ENCODE peak calls at places on chromosomes 13 and 19, in four cellular contexts. I is head of caudate nucleus; H is activated CD4-positive, CD25-positive, alpha-beta regulatory T cell; T is activated CD4-positive, alpha-beta T cell treated with anti-CD3 and anti-CD28 coated beads, Interleukin-2, amount 50 U/mL, for 4 hours. X is an unnamed sample.
A peak's percentile ranks its signal among the peaks of the same experiment; 100 is the strongest.

GRCh38 chr19:18860725-18861124 is 29.0 kb downstream of the UPF1 start:
- DNase-seq in T (no peak), H (no peak), I (no peak), X (no peak)

GRCh38 chr13:108031859-108032258 is 183.5 kb downstream of the LIG4 start:
- DNase-seq in H (no peak), I (no peak), T (no peak), X (no peak)

GRCh38 chr19:46838160-46838559 is 12.5 kb downstream of the AP2S1 start:
- DNase-seq in I (no peak), H (no peak), T (no peak), X (no peak)

GRCh38 chr19:16368385-16369305 is 44.0 kb downstream of the KLF2 start:
- DNase-seq in T (peak; percentile 58), I (no peak), H (no peak), X (no peak)

GRCh38 chr13:99868767-99869166 is 102.8 kb downstream of the ZIC5 start:
- DNase-seq in I (no peak), T (no peak), H (no peak), X (no peak)

GRCh38 chr19:16435238-16435911 is 36.4 kb downstream of the EPS15L1 start:
- DNase-seq in T (no peak), I (peak; percentile 25), H (no peak), X (no peak)

GRCh38 chr13:30373727-30374126 is 48.6 kb upstream of the UBE2L5 start:
- DNase-seq in I (no peak), H (no peak), T (no peak), X (no peak)

GRCh38 chr19:29273000-29273691 is 60.2 kb upstream of the UQCRFS1 start:
- DNase-seq in I (no peak), T (no peak), H (no peak), X (no peak)

GRCh38 chr19:40512473-40513344 is 45.9 kb downstream of the SPTBN4 start:
- DNase-seq in T (no peak), I (peak; percentile 40), H (no peak), X (no peak)

GRCh38 chr13:42064259-42064658 is 15.8 kb downstream of the DGKH start:
- DNase-seq in T (no peak), H (no peak), I (no peak), X (no peak)

GRCh38 chr19:55165952-55166529 is 372 bp downstream of the DNAAF3 start:
- DNase-seq in I (peak; percentile 79), T (no peak), H (no peak), X (no peak)